ENCODE peak calls at places on chromosomes 6 and 20, in four cellular contexts. One of them, this sample, is unnamed.
A peak's percentile ranks its signal among the peaks of the same experiment; 100 is the strongest.

GRCh38 chr6:21972516-21972915 is 324.3 kb downstream of the PRL start:
- DNase-seq in pulmonary artery endothelial cell: no peak
- DNase-seq in LoVo: no peak
- DNase-seq in cardiac fibroblast: no peak
- DNase-seq in this sample: no peak

GRCh38 chr6:122726649-122727048 is 52.9 kb upstream of the FABP7 start:
- DNase-seq in pulmonary artery endothelial cell: no peak
- DNase-seq in cardiac fibroblast: peak; percentile 48
- DNase-seq in LoVo: peak; percentile 15
- DNase-seq in this sample: peak; percentile 19

GRCh38 chr6:5084787-5085637 is at the start of gene PPP1R3G:
- DNase-seq in pulmonary artery endothelial cell: peak; percentile 30
- DNase-seq in cardiac fibroblast: peak; percentile 64
- DNase-seq in LoVo: no peak
- DNase-seq in this sample: no peak

GRCh38 chr20:53146201-53146891 is 174.2 kb downstream of the TSHZ2 start:
- DNase-seq in pulmonary artery endothelial cell: no peak
- DNase-seq in cardiac fibroblast: no peak
- DNase-seq in LoVo: no peak
- DNase-seq in this sample: peak; percentile 47

GRCh38 chr20:35972445-35972844 is 4.1 kb downstream of the CNBD2 start:
- DNase-seq in pulmonary artery endothelial cell: no peak
- DNase-seq in cardiac fibroblast: no peak
- DNase-seq in LoVo: no peak
- DNase-seq in this sample: no peak

GRCh38 chr20:33927703-33928102 is 66.0 kb upstream of the RALY start:
- DNase-seq in LoVo: no peak
- DNase-seq in pulmonary artery endothelial cell: no peak
- DNase-seq in cardiac fibroblast: no peak
- DNase-seq in this sample: no peak

GRCh38 chr20:24160563-24161355 is 172.2 kb upstream of the GGTLC1 start:
- DNase-seq in cardiac fibroblast: peak; percentile 73
- DNase-seq in LoVo: peak; percentile 17
- DNase-seq in pulmonary artery endothelial cell: no peak
- DNase-seq in this sample: peak; percentile 45

GRCh38 chr6:81985191-81985590 is 232.7 kb upstream of the TENT5A start:
- DNase-seq in cardiac fibroblast: no peak
- DNase-seq in LoVo: no peak
- DNase-seq in pulmonary artery endothelial cell: no peak
- DNase-seq in this sample: no peak

GRCh38 chr6:1619666-1620503 is 10.2 kb downstream of the FOXC1 start:
- DNase-seq in LoVo: no peak
- DNase-seq in cardiac fibroblast: no peak
- DNase-seq in pulmonary artery endothelial cell: no peak
- DNase-seq in this sample: no peak

GRCh38 chr20:17747431-17747846 is 47.7 kb downstream of the BANF2 start:
- DNase-seq in LoVo: peak; percentile 7
- DNase-seq in pulmonary artery endothelial cell: peak; percentile 69
- DNase-seq in cardiac fibroblast: peak; percentile 93
- DNase-seq in this sample: peak; percentile 58

GRCh38 chr20:37935435-37935834 is 32.5 kb downstream of the VSTM2L start:
- DNase-seq in cardiac fibroblast: peak; percentile 43
- DNase-seq in pulmonary artery endothelial cell: no peak
- DNase-seq in LoVo: no peak
- DNase-seq in this sample: no peak

GRCh38 chr20:38023181-38024085 is 9.8 kb downstream of the TTI1 start:
- DNase-seq in pulmonary artery endothelial cell: no peak
- DNase-seq in LoVo: no peak
- DNase-seq in cardiac fibroblast: peak; percentile 76
- DNase-seq in this sample: peak; percentile 41

GRCh38 chr6:169371344-169372144 is 117.9 kb upstream of the THBS2 start:
- DNase-seq in pulmonary artery endothelial cell: no peak
- DNase-seq in LoVo: no peak
- DNase-seq in cardiac fibroblast: peak; percentile 17
- DNase-seq in this sample: peak; percentile 39

GRCh38 chr6:122043421-122043820 is 356.0 kb upstream of the HSF2 start:
- DNase-seq in LoVo: no peak
- DNase-seq in cardiac fibroblast: no peak
- DNase-seq in pulmonary artery endothelial cell: no peak
- DNase-seq in this sample: no peak

GRCh38 chr20:19712737-19713260 is 45.3 kb upstream of the RIN2 start:
- DNase-seq in LoVo: no peak
- DNase-seq in pulmonary artery endothelial cell: no peak
- DNase-seq in cardiac fibroblast: no peak
- DNase-seq in this sample: no peak

GRCh38 chr20:10077081-10077471 is 42.3 kb downstream of the ANKEF1 start:
- DNase-seq in LoVo: no peak
- DNase-seq in pulmonary artery endothelial cell: no peak
- DNase-seq in cardiac fibroblast: no peak
- DNase-seq in this sample: no peak

GRCh38 chr6:106451419-106451818 is 90.9 kb downstream of the CRYBG1 start:
- DNase-seq in LoVo: no peak
- DNase-seq in cardiac fibroblast: peak; percentile 52
- DNase-seq in pulmonary artery endothelial cell: no peak
- DNase-seq in this sample: no peak

GRCh38 chr6:92827104-92827503 is 592.3 kb downstream of the EPHA7 start:
- DNase-seq in pulmonary artery endothelial cell: no peak
- DNase-seq in LoVo: no peak
- DNase-seq in cardiac fibroblast: no peak
- DNase-seq in this sample: no peak

GRCh38 chr6:166779381-166779780 is 152.3 kb upstream of the RPS6KA2 start:
- DNase-seq in cardiac fibroblast: no peak
- DNase-seq in LoVo: no peak
- DNase-seq in pulmonary artery endothelial cell: no peak
- DNase-seq in this sample: no peak

GRCh38 chr20:63519765-63520593 is 586 bp upstream of the PPDPF start:
- DNase-seq in cardiac fibroblast: peak; percentile 40
- DNase-seq in pulmonary artery endothelial cell: no peak
- DNase-seq in LoVo: peak; percentile 59
- DNase-seq in this sample: peak; percentile 72

GRCh38 chr20:2539341-2539740 is 3.0 kb downstream of the TMC2 start:
- DNase-seq in cardiac fibroblast: no peak
- DNase-seq in pulmonary artery endothelial cell: no peak
- DNase-seq in LoVo: no peak
- DNase-seq in this sample: no peak

GRCh38 chr6:135030532-135031178 is 24.0 kb downstream of the HBS1L start:
- DNase-seq in LoVo: no peak
- DNase-seq in pulmonary artery endothelial cell: no peak
- DNase-seq in cardiac fibroblast: peak; percentile 55
- DNase-seq in this sample: no peak

GRCh38 chr6:31660224-31660997 is at the start of gene C6orf47:
- DNase-seq in pulmonary artery endothelial cell: peak; percentile 47
- DNase-seq in LoVo: peak; percentile 86
- DNase-seq in cardiac fibroblast: peak; percentile 78
- DNase-seq in this sample: peak; percentile 72

GRCh38 chr6:9799582-9799981 is 615.3 kb downstream of the TFAP2A start:
- DNase-seq in cardiac fibroblast: no peak
- DNase-seq in pulmonary artery endothelial cell: no peak
- DNase-seq in LoVo: no peak
- DNase-seq in this sample: no peak

GRCh38 chr6:101392561-101393230 is 812 bp upstream of the GRIK2 start:
- DNase-seq in LoVo: no peak
- DNase-seq in pulmonary artery endothelial cell: no peak
- DNase-seq in cardiac fibroblast: no peak
- DNase-seq in this sample: peak; percentile 43

GRCh38 chr6:75747371-75747984 is 1.6 kb upstream of the MYO6 start:
- DNase-seq in cardiac fibroblast: no peak
- DNase-seq in LoVo: peak; percentile 40
- DNase-seq in pulmonary artery endothelial cell: no peak
- DNase-seq in this sample: no peak

GRCh38 chr20:11267131-11267761 is 593.4 kb upstream of the JAG1 start:
- DNase-seq in pulmonary artery endothelial cell: peak; percentile 79
- DNase-seq in cardiac fibroblast: peak; percentile 95
- DNase-seq in LoVo: peak; percentile 84
- DNase-seq in this sample: peak; percentile 100

GRCh38 chr20:31720486-31721407 is 1.9 kb downstream of the BCL2L1 start:
- DNase-seq in cardiac fibroblast: no peak
- DNase-seq in LoVo: no peak
- DNase-seq in pulmonary artery endothelial cell: no peak
- DNase-seq in this sample: no peak

GRCh38 chr20:63335711-63336110 is 25.4 kb downstream of the CHRNA4 start:
- DNase-seq in LoVo: no peak
- DNase-seq in cardiac fibroblast: no peak
- DNase-seq in pulmonary artery endothelial cell: no peak
- DNase-seq in this sample: no peak

GRCh38 chr6:104887350-104887749 is 27.6 kb upstream of the HACE1 start:
- DNase-seq in cardiac fibroblast: peak; percentile 43
- DNase-seq in pulmonary artery endothelial cell: peak; percentile 2
- DNase-seq in LoVo: peak; percentile 5
- DNase-seq in this sample: peak; percentile 29

GRCh38 chr6:53369051-53369450 is 20.3 kb upstream of the ELOVL5 start:
- DNase-seq in LoVo: no peak
- DNase-seq in cardiac fibroblast: no peak
- DNase-seq in pulmonary artery endothelial cell: no peak
- DNase-seq in this sample: no peak

GRCh38 chr6:33620158-33620583 is 951 bp upstream of the ITPR3 start:
- DNase-seq in pulmonary artery endothelial cell: no peak
- DNase-seq in LoVo: peak; percentile 56
- DNase-seq in cardiac fibroblast: no peak
- DNase-seq in this sample: peak; percentile 67

GRCh38 chr20:3843490-3843889 is 3.1 kb upstream of the MAVS start:
- DNase-seq in LoVo: peak; percentile 52
- DNase-seq in pulmonary artery endothelial cell: no peak
- DNase-seq in cardiac fibroblast: peak; percentile 83
- DNase-seq in this sample: peak; percentile 51

GRCh38 chr20:13868331-13868730 is 83.5 kb downstream of the NDUFAF5 start:
- DNase-seq in pulmonary artery endothelial cell: no peak
- DNase-seq in cardiac fibroblast: peak; percentile 8
- DNase-seq in LoVo: no peak
- DNase-seq in this sample: no peak

GRCh38 chr6:148760143-148760505 is 13.3 kb downstream of the UST start:
- DNase-seq in pulmonary artery endothelial cell: no peak
- DNase-seq in LoVo: no peak
- DNase-seq in cardiac fibroblast: no peak
- DNase-seq in this sample: no peak